ENCODE peak calls at places on chromosomes 1 and 21, in seven cellular contexts. C is GM20000, G is esophagus squamous epithelium, M is HEK293T, A is brain microvascular endothelial cell, I is naive B cell, E is T47D. D is an unnamed sample.

GRCh38 chr1:175522880-175523279 is 220.5 kb downstream of the TNR start:
- DNase-seq in C (no peak), G (no peak), M (no peak), A (no peak), I (no peak), E (no peak), D (no peak)

GRCh38 chr21:46472246-46472645 is 13.6 kb downstream of the DIP2A start:
- DNase-seq in C (no peak), G (no peak), M (no peak), A (no peak), I (no peak), E (no peak), D (no peak)

GRCh38 chr1:22970096-22970495 is 2.6 kb downstream of the LACTBL1 start:
- DNase-seq in C (no peak), G (no peak), M (no peak), A (no peak), I (no peak), E (no peak), D (no peak)

GRCh38 chr1:25661043-25661807 is 44.6 kb downstream of the MAN1C1 start:
- DNase-seq in C (no peak), G (no peak), M (no peak), A (no peak), I (no peak), E (no peak), D (peak; percentile 7)

GRCh38 chr1:27086628-27087027 is 68.3 kb downstream of the SLC9A1 start:
- DNase-seq in C (no peak), G (no peak), M (no peak), A (no peak), I (no peak), E (no peak), D (no peak)

GRCh38 chr21:31975491-31975890 is 102.7 kb downstream of the HUNK start:
- DNase-seq in C (no peak), G (no peak), M (no peak), A (no peak), I (no peak), E (no peak), D (no peak)

GRCh38 chr1:200895448-200895799 is 724 bp downstream of the INAVA start:
- DNase-seq in C (no peak), G (no peak), M (no peak), A (no peak), I (no peak), E (no peak), D (no peak)

GRCh38 chr1:234848972-234849641 is 239.1 kb upstream of the IRF2BP2 start:
- DNase-seq in C (no peak), G (no peak), M (no peak), A (peak; percentile 75), I (no peak), E (no peak), D (peak; percentile 68)

GRCh38 chr1:186782791-186783190 is 46.0 kb upstream of the PLA2G4A start:
- DNase-seq in C (no peak), G (no peak), M (no peak), A (peak; percentile 68), I (no peak), E (no peak), D (no peak)

D was measured in HL-60.